ENCODE peak calls at places on chromosome 13, in ten cellular contexts. T is CD8-positive, alpha-beta T cell; U is AG04450; N is heart left ventricle; F is BJ; D is ELF-1; S is astrocyte; G is body of pancreas; H is cardiac muscle cell; O is HTR-8/SVneo. P is an unnamed sample.

GRCh38 chr13:64446372-64446771 is 2783.8 kb downstream of the PCDH9 start:
- DNase-seq in T (no peak), U (no peak), H (no peak), G (no peak), S (no peak), N (no peak), F (no peak), O (no peak), D (no peak), P (no peak)

GRCh38 chr13:110228936-110229904 is 77.7 kb downstream of the COL4A1 start:
- DNase-seq in U (no peak), T (no peak), H (no peak), G (no peak), O (no peak), F (peak; percentile 53), N (no peak), D (no peak), S (no peak), P (no peak)

GRCh38 chr13:21949818-21950429 is 279.1 kb downstream of the FGF9 start:
- DNase-seq in H (no peak), O (no peak), F (no peak), U (no peak), G (no peak), T (no peak), N (no peak), D (no peak), S (no peak), P (no peak)

GRCh38 chr13:106372199-106373160 is 163.0 kb downstream of the EFNB2 start:
- DNase-seq in O (no peak), H (no peak), F (peak; percentile 52), S (peak; percentile 86), D (no peak), U (no peak), N (no peak), T (no peak), G (no peak), P (no peak)

GRCh38 chr13:113117335-113117872 is 5.2 kb upstream of the F10 start:
- DNase-seq in H (no peak), U (no peak), O (peak; percentile 34), D (no peak), T (no peak), N (no peak), G (no peak), F (no peak), S (no peak), P (no peak)

GRCh38 chr13:21675095-21676007 is 4.5 kb downstream of the FGF9 start:
- DNase-seq in G (peak; percentile 77), T (peak; percentile 70), S (no peak), O (no peak), N (peak; percentile 60), U (no peak), F (no peak), H (peak; percentile 59), D (no peak), P (peak; percentile 24)

GRCh38 chr13:78998736-78999135 is 339.8 kb upstream of the OBI1 start:
- DNase-seq in G (no peak), S (no peak), F (no peak), D (no peak), U (no peak), O (no peak), T (no peak), H (no peak), N (no peak), P (no peak)

GRCh38 chr13:47251771-47252170 is 354.9 kb upstream of the HTR2A start:
- DNase-seq in F (peak; percentile 27), T (no peak), O (no peak), D (no peak), G (no peak), U (no peak), S (peak; percentile 3), H (no peak), N (no peak), P (no peak)

GRCh38 chr13:19888799-19889198 is 25.4 kb upstream of the ZMYM5 start:
- DNase-seq in G (no peak), U (no peak), S (no peak), H (no peak), O (no peak), D (no peak), N (no peak), F (no peak), T (peak; percentile 36), P (no peak)

GRCh38 chr13:96052655-96053002 is 572 bp downstream of the UGGT2 start:
- DNase-seq in N (no peak), G (no peak), T (no peak), U (peak; percentile 20), O (peak; percentile 25), F (peak; percentile 7), D (no peak), S (peak; percentile 70), H (peak; percentile 6), P (no peak)